ENCODE peak calls at places on chromosomes 7 and 10, in six cellular contexts. C is SJCRH30, E is H7, F is GM20000, L is lower leg skin, P is HCEC 1CT. N is an unnamed sample.

GRCh38 chr7:14071045-14071444 is 81.6 kb upstream of the ETV1 start:
- DNase-seq in C (no peak), E (no peak), F (no peak), L (no peak), P (no peak), N (no peak)

GRCh38 chr7:6227294-6227846 is 45.1 kb downstream of the CYTH3 start:
- DNase-seq in C (peak; percentile 44), E (no peak), F (no peak), L (no peak), P (peak; percentile 37), N (no peak)

GRCh38 chr10:89147256-89147655 is 59.9 kb downstream of the CH25H start:
- DNase-seq in C (no peak), E (no peak), F (no peak), L (peak; percentile 37), P (peak; percentile 80), N (no peak)

GRCh38 chr7:13144622-13145021 is 457.2 kb downstream of the ARL4A start:
- DNase-seq in C (peak; percentile 85), E (no peak), F (no peak), L (no peak), P (peak; percentile 63), N (no peak)

GRCh38 chr7:124088590-124088989 is 55.7 kb upstream of the TMEM229A start:
- DNase-seq in C (peak; percentile 27), E (no peak), F (no peak), L (no peak), P (peak; percentile 19), N (no peak)

GRCh38 chr7:24756989-24757798 is at the start of gene GSDME:
- DNase-seq in C (peak; percentile 81), E (peak; percentile 90), F (peak; percentile 92), L (no peak), P (peak; percentile 68), N (peak; percentile 78)

GRCh38 chr7:74718336-74718735 is 55.5 kb upstream of the NCF1 start:
- DNase-seq in C (no peak), E (no peak), F (no peak), L (no peak), P (peak; percentile 12), N (no peak)

GRCh38 chr7:119175916-119176627 is 951.6 kb downstream of the ANKRD7 start:
- DNase-seq in C (peak; percentile 81), E (peak; percentile 24), F (peak; percentile 30), L (no peak), P (peak; percentile 2), N (peak; percentile 17)

GRCh38 chr7:21967500-21968099 is 21.9 kb upstream of the CDCA7L start:
- DNase-seq in C (peak; percentile 56), E (no peak), F (no peak), L (no peak), P (no peak), N (no peak)

GRCh38 chr7:117227091-117227490 is 95.8 kb downstream of the WNT2 start:
- DNase-seq in C (no peak), E (no peak), F (no peak), L (no peak), P (no peak), N (no peak)

GRCh38 chr10:124072541-124072940 is 20.9 kb downstream of the CHST15 start:
- DNase-seq in C (no peak), E (no peak), F (no peak), L (no peak), P (no peak), N (no peak)

GRCh38 chr7:22876986-22877729 is 54.5 kb upstream of the TOMM7 start:
- DNase-seq in C (peak; percentile 98), E (no peak), F (no peak), L (no peak), P (no peak), N (no peak)

GRCh38 chr7:128166603-128167315 is 74.3 kb upstream of the LEP start:
- DNase-seq in C (no peak), E (peak; percentile 83), F (peak; percentile 55), L (no peak), P (no peak), N (no peak)